ENCODE peak calls at places on chromosomes 4 and X, in ten cellular contexts. J, G, N, T, F, U, E, Q, W and Y are unnamed samples. For H3K27me3, the result is how much of the 10 kb centered on the place peaks cover.

GRCh38 chrX:81120270-81120935 is 81.3 kb downstream of the HMGN5 start:
- DNase-seq in J (no peak), G (no peak), N (no peak), T (no peak), F (no peak), U (no peak), E (no peak), Q (no peak), W (no peak), Y (no peak)

GRCh38 chr4:141646969-141647368 is 10.6 kb downstream of the IL15 start:
- DNase-seq in J (peak), G (no peak), N (no peak), T (no peak), F (no peak), U (no peak), E (no peak), Q (no peak), W (no peak), Y (no peak)

GRCh38 chr4:10075158-10075863 is 41.3 kb downstream of the WDR1 start:
- DNase-seq in J (no peak), G (no peak), N (no peak), T (no peak), F (no peak), U (no peak), E (no peak), Q (peak), W (no peak), Y (peak)

GRCh38 chrX:137930562-137930961 is 364.6 kb downstream of the ZIC3 start:
- DNase-seq in J (no peak), G (no peak), N (no peak), T (no peak), F (no peak), U (no peak), E (no peak), Q (no peak), W (no peak), Y (no peak)

GRCh38 chr4:13244342-13244905 is 239.7 kb downstream of the RAB28 start:
- DNase-seq in J (no peak), G (no peak), N (no peak), T (no peak), F (no peak), U (no peak), E (no peak), Q (no peak), W (no peak), Y (no peak)

GRCh38 chr4:16942491-16942890 is 44.0 kb upstream of the LDB2 start:
- DNase-seq in J (no peak), G (no peak), N (no peak), T (no peak), F (no peak), U (no peak), E (no peak), Q (no peak), W (no peak), Y (no peak)

GRCh38 chr4:69835766-69836165 is 24.2 kb downstream of the SULT1E1 start:
- DNase-seq in J (no peak), G (no peak), N (no peak), T (no peak), F (no peak), U (no peak), E (no peak), Q (no peak), W (no peak), Y (no peak)

GRCh38 chr4:6362896-6363295 is 93.2 kb downstream of the WFS1 start:
- DNase-seq in J (peak), G (no peak), N (no peak), T (no peak), F (no peak), U (no peak), E (peak), Q (no peak), W (no peak), Y (peak)

GRCh38 chr4:182478475-182478874 is 235.3 kb downstream of the TENM3 start:
- DNase-seq in J (no peak), G (no peak), N (no peak), T (no peak), F (no peak), U (no peak), E (no peak), Q (no peak), W (no peak), Y (no peak)

GRCh38 chrX:154401045-154401799 is 3.0 kb downstream of the RPL10 start:
- DNase-seq in J (peak), G (no peak), N (no peak), T (no peak), F (no peak), U (no peak), E (peak), Q (no peak), W (no peak), Y (peak)

GRCh38 chrX:69162466-69162865 is 2.8 kb downstream of the PJA1 start:
- DNase-seq in J (no peak), G (no peak), N (no peak), T (no peak), F (no peak), U (no peak), E (no peak), Q (peak), W (no peak), Y (no peak)

GRCh38 chrX:68681443-68681941 is 34.0 kb downstream of the STARD8 start:
- DNase-seq in J (peak), G (no peak), N (no peak), T (no peak), F (no peak), U (no peak), E (no peak), Q (no peak), W (no peak), Y (no peak)

GRCh38 chrX:115068896-115069295 is 51.5 kb upstream of the IL13RA2 start:
- DNase-seq in J (no peak), G (peak), N (no peak), T (no peak), F (no peak), U (no peak), E (peak), Q (peak), W (no peak), Y (no peak)

GRCh38 chr4:16231570-16232252 is 5.4 kb upstream of the TAPT1 start:
- DNase-seq in J (no peak), G (no peak), N (no peak), T (no peak), F (no peak), U (no peak), E (no peak), Q (no peak), W (no peak), Y (no peak)

DNA sequence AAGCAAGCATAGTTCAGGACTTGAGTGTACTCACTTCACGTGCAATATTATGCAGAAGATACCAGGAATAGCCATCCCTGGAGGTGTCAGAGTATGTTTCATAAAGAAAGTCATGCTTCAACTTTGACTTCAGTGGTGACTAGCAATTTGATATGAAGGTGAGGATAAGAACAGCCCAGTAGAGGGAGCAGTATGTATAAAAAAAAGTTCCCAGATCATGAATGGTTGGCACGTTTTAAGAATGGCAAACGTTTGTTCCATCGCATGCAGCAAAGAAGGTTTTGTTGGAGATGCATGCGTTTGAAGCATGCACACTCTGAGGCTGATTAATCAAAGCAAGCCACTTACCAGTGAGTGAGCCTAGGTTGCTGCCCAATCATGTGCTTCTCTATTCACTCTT is 33.5 kb upstream of the SLITRK4 start:
- DNase-seq in J (no peak), G (no peak), N (no peak), T (no peak), F (no peak), U (no peak), E (no peak), Q (no peak), W (no peak), Y (no peak)
- TF ChIP-seq CTCF in J (no peak), G (no peak), N (no peak), T (no peak), F (peak), U (no peak), E (no peak), Q (no peak), W (no peak), Y (peak)

DNA sequence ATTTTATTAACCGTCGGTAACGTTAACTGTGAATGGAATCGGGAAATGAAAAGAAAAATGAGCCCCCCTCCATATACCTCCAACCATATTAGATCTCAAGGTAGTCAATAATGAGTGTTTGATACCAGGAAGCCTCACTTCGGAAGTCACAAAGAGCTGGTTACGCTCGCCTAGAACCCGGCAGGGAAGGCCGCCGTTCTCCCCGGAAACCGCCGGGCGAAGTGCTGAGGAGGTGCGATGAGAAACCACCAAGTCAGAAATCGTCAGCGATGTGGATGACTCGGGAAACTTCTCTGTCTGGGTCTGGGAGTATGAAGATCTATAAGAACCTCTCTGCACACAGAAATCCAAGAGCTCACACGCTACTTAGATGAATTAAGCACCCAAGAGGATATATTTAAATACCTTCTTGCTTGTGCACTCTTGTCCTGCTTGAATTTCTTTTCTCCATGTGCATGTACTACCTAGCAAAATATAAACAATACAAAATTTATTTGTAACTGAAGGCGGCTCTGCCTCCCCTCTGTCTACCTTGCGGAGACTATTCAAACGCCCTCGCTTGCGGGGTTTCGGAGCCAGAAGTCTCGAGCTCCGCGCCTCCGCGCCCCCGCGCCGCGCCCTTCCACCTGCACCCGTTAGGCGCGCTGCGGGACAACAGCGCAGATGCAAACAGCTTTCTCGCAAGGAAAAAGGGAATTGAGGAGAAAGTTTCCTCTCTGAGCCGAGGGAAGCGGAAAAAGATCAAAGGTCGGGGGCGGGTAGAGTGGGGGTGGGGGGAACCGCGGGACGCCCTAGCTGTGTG is 17.8 kb downstream of the NKX6-1 start:
- DNase-seq in J (no peak), G (no peak), N (no peak), T (no peak), F (no peak), U (no peak), E (no peak), Q (no peak), W (no peak), Y (peak)
- H3K27me3 ChIP-seq in J (half or more), G (half or more), N (under half), T (under half), F (under half), U (under half), E (half or more), Q (under half), W (half or more), Y (half or more)

DNA sequence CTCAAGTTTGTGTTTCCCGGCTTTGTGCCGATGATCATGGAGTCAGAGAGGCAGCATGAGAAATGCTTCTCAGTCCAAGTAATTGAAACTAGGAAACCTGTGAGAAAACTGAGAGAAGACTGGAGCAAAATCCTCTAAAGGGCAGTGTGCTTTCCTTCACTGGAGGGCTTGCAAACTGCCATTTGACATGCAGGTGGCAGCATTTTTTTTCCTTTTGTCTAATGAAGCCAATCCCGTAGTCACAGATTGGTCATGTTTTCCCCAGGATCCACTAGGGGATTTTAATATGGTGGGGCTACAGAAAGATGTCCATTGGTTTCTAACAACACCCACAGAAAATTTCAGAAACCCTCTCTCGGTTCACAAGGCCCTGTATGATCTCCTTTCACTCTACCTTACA is 117.4 kb upstream of the NUDT10 start:
- DNase-seq in J (no peak), G (no peak), N (no peak), T (no peak), F (no peak), U (no peak), E (no peak), Q (no peak), W (no peak), Y (peak)
- TF ChIP-seq CTCF in J (no peak), G (no peak), N (no peak), T (no peak), F (no peak), U (no peak), E (no peak), Q (no peak), W (no peak), Y (peak)

GRCh38 chr4:24801136-24801855 is 5.9 kb downstream of the SOD3 start:
- DNase-seq in J (no peak), G (no peak), N (no peak), T (no peak), F (no peak), U (no peak), E (no peak), Q (no peak), W (no peak), Y (no peak)
- H3K27me3 ChIP-seq in J (under half), G (under half), N (under half), T (under half), F (under half), U (under half), E (under half), Q (under half), W (under half), Y (half or more)

GRCh38 chrX:82676386-82676785 is 831.7 kb upstream of the POU3F4 start:
- DNase-seq in J (no peak), G (no peak), N (no peak), T (no peak), F (no peak), U (no peak), E (no peak), Q (no peak), W (no peak), Y (no peak)
- TF ChIP-seq CTCF in J (no peak), G (peak), N (peak), T (no peak), F (peak), U (no peak), E (peak), Q (no peak), W (no peak), Y (peak)

GRCh38 chr4:54099959-54100606 is at the start of gene GSX2:
- DNase-seq in J (no peak), G (peak), N (no peak), T (no peak), F (no peak), U (no peak), E (no peak), Q (no peak), W (no peak), Y (no peak)
- H3K27me3 ChIP-seq in J (half or more), G (half or more), N (under half), T (under half), F (half or more), U (under half), E (half or more), Q (under half), W (half or more), Y (half or more)

GRCh38 chr4:25021206-25021605 is 9.5 kb downstream of the LGI2 start:
- DNase-seq in J (no peak), G (no peak), N (no peak), T (no peak), F (no peak), U (no peak), E (no peak), Q (no peak), W (no peak), Y (no peak)
- TF ChIP-seq CTCF in J (no peak), G (no peak), N (no peak), T (no peak), F (no peak), U (no peak), E (no peak), Q (no peak), W (no peak), Y (no peak)

GRCh38 chr4:1058997-1059665 is 47.7 kb downstream of the FGFRL1 start:
- DNase-seq in J (no peak), G (no peak), N (no peak), T (no peak), F (no peak), U (no peak), E (peak), Q (no peak), W (no peak), Y (peak)

GRCh38 chr4:1056671-1057402 is 45.4 kb downstream of the FGFRL1 start:
- DNase-seq in J (no peak), G (no peak), N (no peak), T (no peak), F (no peak), U (no peak), E (peak), Q (no peak), W (no peak), Y (no peak)

GRCh38 chr4:1058198-1058996 is 47.0 kb downstream of the FGFRL1 start:
- DNase-seq in J (no peak), G (no peak), N (no peak), T (no peak), F (no peak), U (no peak), E (peak), Q (peak), W (no peak), Y (peak)

GRCh38 chr4:1055721-1056590 is 44.5 kb downstream of the FGFRL1 start:
- DNase-seq in J (no peak), G (no peak), N (no peak), T (no peak), F (no peak), U (no peak), E (peak), Q (peak), W (no peak), Y (peak)

GRCh38 chr4:1057403-1057745 is 45.9 kb downstream of the FGFRL1 start:
- DNase-seq in J (no peak), G (no peak), N (no peak), T (no peak), F (no peak), U (no peak), E (peak), Q (no peak), W (no peak), Y (peak)
- H3K27me3 ChIP-seq in J (under half), G (half or more), N (under half), T (under half), F (under half), U (under half), E (half or more), Q (under half), W (half or more), Y (half or more)

DNA sequence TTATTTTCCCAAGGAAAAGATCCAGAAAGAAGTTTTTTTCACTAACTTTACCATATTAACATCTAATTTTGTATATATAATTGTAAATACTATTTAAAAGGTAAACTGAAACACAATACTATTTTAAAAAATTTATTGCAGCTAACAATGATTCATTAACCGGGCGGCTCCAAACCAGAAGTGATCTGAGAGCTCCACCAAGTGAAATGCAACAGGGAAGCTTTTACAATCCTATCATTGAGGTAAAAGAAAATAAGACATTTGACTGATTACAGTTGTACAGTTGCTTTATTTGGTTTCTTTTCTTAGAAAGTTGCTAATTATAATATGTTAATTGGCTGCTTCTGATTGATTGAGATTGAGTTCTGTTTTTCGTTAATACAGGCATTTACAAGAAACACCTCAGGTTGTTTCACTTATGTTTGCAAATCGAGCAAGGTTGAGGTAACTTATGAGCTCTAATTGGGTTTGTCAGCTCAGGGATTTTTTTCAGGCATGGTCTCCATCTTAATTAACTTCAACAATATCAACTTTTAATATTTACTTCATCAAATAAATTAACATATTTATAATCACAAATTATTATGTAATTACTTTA is 220.2 kb upstream of the UGT8 start:
- DNase-seq in J (peak), G (no peak), N (peak), T (no peak), F (no peak), U (no peak), E (no peak), Q (no peak), W (no peak), Y (no peak)
- TF ChIP-seq CTCF in J (peak), G (no peak), N (peak), T (no peak), F (peak), U (no peak), E (peak), Q (no peak), W (peak), Y (peak)

GRCh38 chr4:155011163-155011825 is 197.1 kb upstream of the NPY2R start:
- DNase-seq in J (no peak), G (no peak), N (no peak), T (no peak), F (no peak), U (no peak), E (no peak), Q (no peak), W (no peak), Y (no peak)

GRCh38 chr4:155005395-155006087 is 202.9 kb upstream of the NPY2R start:
- DNase-seq in J (peak), G (no peak), N (peak), T (no peak), F (no peak), U (no peak), E (no peak), Q (no peak), W (no peak), Y (no peak)

GRCh38 chr4:155008389-155008788 is 200.0 kb upstream of the NPY2R start:
- DNase-seq in J (no peak), G (no peak), N (no peak), T (no peak), F (no peak), U (no peak), E (no peak), Q (no peak), W (no peak), Y (no peak)

GRCh38 chr4:155009288-155009687 is 199.1 kb upstream of the NPY2R start:
- DNase-seq in J (no peak), G (no peak), N (no peak), T (no peak), F (no peak), U (no peak), E (no peak), Q (no peak), W (no peak), Y (no peak)

DNA sequence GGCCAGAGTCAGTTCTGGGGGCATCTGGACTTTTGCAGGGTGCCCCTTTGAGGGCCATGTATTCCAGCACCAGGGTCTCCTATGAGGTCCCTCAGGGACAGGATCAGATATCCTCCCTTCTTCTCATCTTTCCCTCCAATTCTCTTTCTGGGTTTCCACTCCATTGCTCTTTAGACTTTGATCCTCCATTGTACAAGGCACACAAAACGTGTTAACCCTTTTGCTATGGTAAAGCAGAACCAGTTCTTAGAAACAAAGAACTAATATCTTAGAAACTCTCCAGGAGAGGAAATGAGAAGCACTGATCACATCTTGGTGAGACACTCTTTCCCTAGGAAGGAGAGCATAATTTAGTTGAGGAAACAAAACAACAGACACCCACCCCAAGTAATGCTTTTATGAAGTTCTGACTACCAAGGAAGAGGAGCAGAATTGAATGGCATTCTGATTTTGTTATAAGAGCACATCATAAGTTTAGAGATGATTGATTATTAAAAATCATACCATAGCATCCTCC is 200.7 kb upstream of the NPY2R start:
- DNase-seq in J (no peak), G (no peak), N (no peak), T (no peak), F (no peak), U (no peak), E (no peak), Q (no peak), W (no peak), Y (no peak)
- H3K27me3 ChIP-seq in J (under half), G (under half), N (under half), T (under half), F (under half), U (under half), E (under half), Q (under half), W (under half), Y (under half)